ENCODE peak calls at places on chromosomes 7 and 10, in five cellular contexts. F is heart left ventricle; K is thoracic aorta; Z is left lung; X is effector memory CD4-positive, alpha-beta T cell. C is an unnamed sample.

GRCh38 chr7:21981524-21981923 is 35.8 kb upstream of the CDCA7L start:
- DNase-seq in F (no peak), K (no peak), Z (no peak), X (no peak), C (no peak)

GRCh38 chr7:8433477-8434289 is at the start of gene NXPH1:
- DNase-seq in F (no peak), K (no peak), Z (no peak), X (no peak), C (no peak)

GRCh38 chr10:49398000-49398861 is 2.3 kb upstream of the DRGX start:
- DNase-seq in F (peak; percentile 57), K (no peak), Z (peak; percentile 55), X (peak; percentile 7), C (no peak)

GRCh38 chr7:103412151-103412550 is 33.9 kb downstream of the SLC26A5 start:
- DNase-seq in F (no peak), K (no peak), Z (no peak), X (no peak), C (no peak)

GRCh38 chr10:60955957-60956425 is 12.0 kb upstream of the RHOBTB1 start:
- DNase-seq in F (no peak), K (no peak), Z (no peak), X (no peak), C (no peak)

GRCh38 chr10:58856508-58857240 is 319.8 kb upstream of the PHYHIPL start:
- DNase-seq in F (peak; percentile 37), K (peak; percentile 31), Z (no peak), X (no peak), C (no peak)

GRCh38 chr10:71805776-71806705 is 32.7 kb upstream of the VSIR start:
- DNase-seq in F (no peak), K (no peak), Z (peak; percentile 64), X (no peak), C (no peak)

GRCh38 chr10:27388761-27389399 is 115.2 kb upstream of the RAB18 start:
- DNase-seq in F (no peak), K (no peak), Z (no peak), X (no peak), C (peak; percentile 13)

GRCh38 chr7:112789824-112790650 is at the start of gene TMEM168:
- DNase-seq in F (peak; percentile 86), K (peak; percentile 6), Z (peak; percentile 85), X (peak; percentile 79), C (peak; percentile 77)

GRCh38 chr7:36600869-36601530 is 123.3 kb downstream of the AOAH start:
- DNase-seq in F (no peak), K (no peak), Z (no peak), X (no peak), C (no peak)

GRCh38 chr10:6813876-6814275 is 233.8 kb upstream of the PRKCQ start:
- DNase-seq in F (no peak), K (no peak), Z (no peak), X (no peak), C (no peak)

GRCh38 chr7:6158424-6159096 is 113.9 kb downstream of the CYTH3 start:
- DNase-seq in F (no peak), K (no peak), Z (no peak), X (no peak), C (no peak)

GRCh38 chr7:155395176-155395797 is 62.6 kb upstream of the EN2 start:
- DNase-seq in F (no peak), K (no peak), Z (no peak), X (no peak), C (no peak)

GRCh38 chr7:137816696-137817320 is 30.0 kb downstream of the DGKI start:
- DNase-seq in F (no peak), K (no peak), Z (no peak), X (no peak), C (no peak)

GRCh38 chr10:46229144-46229563 is 57.6 kb upstream of the ANTXRL start:
- DNase-seq in F (peak; percentile 3), K (no peak), Z (no peak), X (no peak), C (peak; percentile 8)

GRCh38 chr10:30990351-30990750 is 41.3 kb downstream of the ZNF438 start:
- DNase-seq in F (no peak), K (no peak), Z (no peak), X (no peak), C (no peak)

GRCh38 chr7:98872328-98872924 is 2.6 kb upstream of the TMEM130 start:
- DNase-seq in F (no peak), K (no peak), Z (no peak), X (no peak), C (no peak)

GRCh38 chr7:42763137-42763551 is 148.7 kb downstream of the C7orf25 start:
- DNase-seq in F (no peak), K (no peak), Z (no peak), X (no peak), C (no peak)

GRCh38 chr7:95674101-95674500 is 77.8 kb upstream of the PDK4 start:
- DNase-seq in F (no peak), K (no peak), Z (no peak), X (no peak), C (no peak)

GRCh38 chr7:88226886-88227516 is 7.2 kb upstream of the SRI start:
- DNase-seq in F (no peak), K (no peak), Z (peak; percentile 67), X (no peak), C (no peak)

GRCh38 chr10:27742926-27743735 is 2.5 kb downstream of the MKX start:
- DNase-seq in F (no peak), K (no peak), Z (peak; percentile 37), X (no peak), C (peak; percentile 26)

GRCh38 chr10:77500754-77501151 is 136.9 kb downstream of the KCNMA1 start:
- DNase-seq in F (no peak), K (no peak), Z (no peak), X (no peak), C (no peak)

GRCh38 chr10:5594271-5595036 is 69.7 kb downstream of the CALML3 start:
- DNase-seq in F (no peak), K (no peak), Z (no peak), X (no peak), C (no peak)

GRCh38 chr7:851204-851603 is 18.9 kb downstream of the SUN1 start:
- DNase-seq in F (no peak), K (no peak), Z (no peak), X (no peak), C (no peak)

GRCh38 chr7:46864711-46865110 is 717.2 kb downstream of the TNS3 start:
- DNase-seq in F (no peak), K (no peak), Z (no peak), X (no peak), C (no peak)

GRCh38 chr7:40634118-40634517 is 499.3 kb downstream of the SUGCT start:
- DNase-seq in F (no peak), K (no peak), Z (no peak), X (no peak), C (no peak)

GRCh38 chr10:73408061-73408460 is 5.8 kb downstream of the ANXA7 start:
- DNase-seq in F (no peak), K (no peak), Z (no peak), X (no peak), C (no peak)

GRCh38 chr10:29131952-29132820 is 156.7 kb upstream of the LYZL1 start:
- DNase-seq in F (peak; percentile 16), K (no peak), Z (no peak), X (no peak), C (no peak)

GRCh38 chr7:156608176-156608478 is 32.4 kb upstream of the RNF32 start:
- DNase-seq in F (no peak), K (no peak), Z (no peak), X (no peak), C (no peak)

GRCh38 chr7:147510913-147511312 is 1079.7 kb upstream of the C7orf33 start:
- DNase-seq in F (no peak), K (no peak), Z (no peak), X (no peak), C (no peak)

GRCh38 chr7:44292876-44293560 is 32.4 kb downstream of the CAMK2B start:
- DNase-seq in F (no peak), K (no peak), Z (peak; percentile 12), X (no peak), C (no peak)

GRCh38 chr7:116249969-116250553 is 39.7 kb downstream of the TES start:
- DNase-seq in F (no peak), K (no peak), Z (no peak), X (no peak), C (no peak)

GRCh38 chr7:11623093-11623678 is 208.8 kb downstream of the THSD7A start:
- DNase-seq in F (no peak), K (no peak), Z (no peak), X (no peak), C (no peak)

GRCh38 chr7:28156401-28156800 is 24.2 kb downstream of the JAZF1 start:
- DNase-seq in F (no peak), K (no peak), Z (no peak), X (no peak), C (no peak)

GRCh38 chr10:1100143-1100542 is 44.0 kb downstream of the WDR37 start:
- DNase-seq in F (no peak), K (no peak), Z (no peak), X (no peak), C (no peak)

GRCh38 chr7:57207836-57208235 is 75.6 kb upstream of the ZNF479 start:
- DNase-seq in F (no peak), K (no peak), Z (no peak), X (no peak), C (no peak)

GRCh38 chr10:8049151-8049873 is 5.2 kb upstream of the GATA3 start:
- DNase-seq in F (no peak), K (no peak), Z (no peak), X (no peak), C (no peak)

GRCh38 chr7:106482091-106482490 is 178.9 kb downstream of the CCDC71L start:
- DNase-seq in F (no peak), K (no peak), Z (no peak), X (no peak), C (no peak)
- H3K27ac ChIP-seq in F (no peak overlapping the region), K (no peak overlapping the region), Z (no peak overlapping the region), X (no peak overlapping the region), C (no peak overlapping the region)

DNA sequence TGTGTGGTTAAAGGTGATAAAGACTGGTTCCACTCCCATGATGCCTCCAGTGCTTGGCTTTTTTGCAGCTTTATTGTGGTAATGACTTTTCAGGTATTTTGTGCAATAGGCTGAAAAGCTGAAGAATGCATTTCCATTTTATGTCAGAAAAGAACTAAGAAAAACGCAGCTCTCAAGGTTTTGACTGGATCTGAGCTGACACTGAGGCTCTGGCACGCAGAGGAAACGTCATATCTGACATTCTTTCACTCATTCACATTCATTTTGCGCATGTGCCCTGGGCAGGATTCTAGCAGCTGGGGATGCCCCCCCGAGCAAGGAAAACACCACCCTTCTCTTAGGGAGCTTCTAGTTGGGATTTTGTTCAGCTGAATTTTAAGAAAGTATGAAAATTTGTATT is 408.5 kb upstream of the MKI67 start:
- DNase-seq in F (no peak), K (no peak), Z (no peak), X (no peak), C (no peak)
- H3K36me3 ChIP-seq in F (no peaks in the 10 kb centered on the region), K (no peaks in the 10 kb centered on the region), Z (no peaks in the 10 kb centered on the region), X (no peaks in the 10 kb centered on the region), C (no peaks in the 10 kb centered on the region)

DNA sequence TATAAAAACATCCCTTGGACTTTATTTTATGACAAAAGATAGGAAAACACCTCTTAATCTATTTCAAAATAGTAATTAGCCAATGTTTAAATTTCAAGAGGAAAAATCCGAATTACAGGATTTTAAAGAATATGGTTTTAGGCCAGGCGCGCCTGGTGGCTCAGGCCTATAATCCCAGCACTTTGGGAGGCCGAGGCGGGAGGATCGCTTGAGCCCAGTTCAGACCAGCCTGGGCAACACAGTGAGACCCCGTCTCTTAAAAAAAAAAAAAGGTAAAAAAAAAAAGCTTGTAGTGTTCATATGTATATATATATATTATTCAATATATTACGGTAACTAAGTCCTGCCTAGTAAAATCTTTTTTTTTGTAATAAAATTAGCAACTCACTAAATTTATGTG is 1.4 kb downstream of the BNIP3 start:
- DNase-seq in F (no peak), K (no peak), Z (no peak), X (no peak), C (no peak)
- H3K27ac ChIP-seq in F (peak overlapping the region; percentile 84), K (no peak overlapping the region), Z (no peak overlapping the region), X (no peak overlapping the region), C (no peak overlapping the region)

GRCh38 chr10:37819797-37820196 is 37.6 kb downstream of the ZNF248 start:
- DNase-seq in F (no peak), K (no peak), Z (no peak), X (no peak), C (no peak)
- H3K36me3 ChIP-seq in F (no peaks in the 10 kb centered on the region), K (no peaks in the 10 kb centered on the region), Z (peaks cover 5% of the 10 kb centered on the region), X (no peaks in the 10 kb centered on the region), C (no peaks in the 10 kb centered on the region)